ENCODE peak calls at places on chromosomes 4 and X, in six cellular contexts. X is H9, A is K562, I is MM.1S, V is PC-3, G is IMR-90. B is an unnamed sample. For H4K20me1 and H3K27me3, the result is how much of the 10 kb centered on the place peaks cover.

GRCh38 chr4:98521486-98521885 is 136.9 kb downstream of the TSPAN5 start:
- DNase-seq in X (no peak), A (no peak), I (no peak), V (no peak), G (no peak), B (no peak)

GRCh38 chr4:108172231-108172779 is 3.6 kb upstream of the LEF1 start:
- DNase-seq in X (peak), A (no peak), I (peak), V (no peak), G (no peak), B (peak)

GRCh38 chrX:51192104-51192503 is 140.5 kb upstream of the NUDT10 start:
- DNase-seq in X (peak), A (no peak), I (no peak), V (no peak), G (no peak), B (no peak)

GRCh38 chrX:48665991-48666390 is 17.6 kb upstream of the WAS start:
- DNase-seq in X (no peak), A (no peak), I (no peak), V (peak), G (no peak), B (no peak)

GRCh38 chr4:1572521-1572920 is 111.6 kb downstream of the FAM53A start:
- DNase-seq in X (peak), A (peak), I (no peak), V (no peak), G (no peak), B (no peak)

GRCh38 chr4:120692964-120693363 is 229.6 kb downstream of the PRDM5 start:
- DNase-seq in X (no peak), A (no peak), I (no peak), V (peak), G (peak), B (no peak)

GRCh38 chr4:26173619-26174018 is 147.2 kb upstream of the RBPJ start:
- DNase-seq in X (no peak), A (no peak), I (no peak), V (no peak), G (peak), B (no peak)

GRCh38 chrX:129957241-129958099 is 25.0 kb upstream of the BCORL1 start:
- DNase-seq in X (peak), A (peak), I (peak), V (peak), G (peak), B (peak)

GRCh38 chr4:152992027-152992426 is 55.9 kb downstream of the FHDC1 start:
- DNase-seq in X (no peak), A (no peak), I (no peak), V (peak), G (no peak), B (no peak)

GRCh38 chrX:129496625-129497024 is 26.7 kb downstream of the SMARCA1 start:
- DNase-seq in X (no peak), A (no peak), I (no peak), V (peak), G (peak), B (no peak)

GRCh38 chr4:94304365-94304971 is 38.2 kb downstream of the HPGDS start:
- DNase-seq in X (no peak), A (no peak), I (peak), V (peak), G (peak), B (peak)

GRCh38 chr4:72677265-72677664 is 108.2 kb upstream of the ADAMTS3 start:
- DNase-seq in X (no peak), A (no peak), I (no peak), V (no peak), G (no peak), B (no peak)

GRCh38 chr4:5722328-5722727 is 11.3 kb downstream of the EVC start:
- DNase-seq in X (no peak), A (no peak), I (no peak), V (peak), G (peak), B (no peak)

GRCh38 chrX:12570859-12571501 is 220.2 kb upstream of the PRPS2 start:
- DNase-seq in X (no peak), A (no peak), I (peak), V (no peak), G (no peak), B (no peak)

GRCh38 chr4:116926631-116927295 is 158.6 kb downstream of the TRAM1L1 start:
- DNase-seq in X (no peak), A (no peak), I (no peak), V (no peak), G (no peak), B (no peak)

GRCh38 chrX:11193035-11193469 is 81.9 kb downstream of the HCCS start:
- DNase-seq in X (no peak), A (no peak), I (no peak), V (peak), G (peak), B (no peak)

GRCh38 chr4:7777017-7777710 is 162.5 kb downstream of the AFAP1 start:
- DNase-seq in X (no peak), A (no peak), I (no peak), V (no peak), G (no peak), B (no peak)

GRCh38 chr4:81449018-81449417 is 22.7 kb downstream of the RASGEF1B start:
- DNase-seq in X (no peak), A (no peak), I (no peak), V (peak), G (peak), B (no peak)

GRCh38 chr4:177041356-177041755 is 248.6 kb upstream of the VEGFC start:
- DNase-seq in X (no peak), A (no peak), I (no peak), V (no peak), G (no peak), B (no peak)

GRCh38 chr4:170047774-170048354 is 21.7 kb upstream of the MFAP3L start:
- DNase-seq in X (no peak), A (peak), I (peak), V (peak), G (peak), B (peak)

GRCh38 chr4:153467897-153468262 is 1.7 kb downstream of the TMEM131L start:
- DNase-seq in X (no peak), A (no peak), I (no peak), V (no peak), G (no peak), B (peak)

GRCh38 chrX:97616883-97617510 is 733.3 kb downstream of the RPA4 start:
- DNase-seq in X (no peak), A (no peak), I (peak), V (peak), G (peak), B (no peak)

GRCh38 chr4:6095897-6096296 is 77.7 kb upstream of the C4orf50 start:
- DNase-seq in X (no peak), A (no peak), I (no peak), V (no peak), G (no peak), B (no peak)

GRCh38 chr4:113294910-113295309 is 245.5 kb downstream of the ANK2 start:
- DNase-seq in X (no peak), A (no peak), I (no peak), V (no peak), G (no peak), B (no peak)

GRCh38 chrX:3262906-3263305 is 83.5 kb downstream of the MXRA5 start:
- DNase-seq in X (no peak), A (no peak), I (no peak), V (peak), G (peak), B (no peak)

GRCh38 chr4:15657366-15657765 is 2.2 kb upstream of the FBXL5 start:
- DNase-seq in X (no peak), A (no peak), I (no peak), V (no peak), G (no peak), B (no peak)

GRCh38 chr4:165383757-165384156 is 4.9 kb downstream of the CPE start:
- DNase-seq in X (no peak), A (no peak), I (no peak), V (no peak), G (no peak), B (no peak)

GRCh38 chrX:13747836-13748235 is 13.3 kb downstream of the OFD1 start:
- DNase-seq in X (no peak), A (peak), I (no peak), V (peak), G (peak), B (peak)

GRCh38 chrX:13750204-13750603 is 15.7 kb downstream of the OFD1 start:
- DNase-seq in X (no peak), A (no peak), I (peak), V (peak), G (peak), B (no peak)

GRCh38 chrX:13752141-13752540 is 17.6 kb downstream of the OFD1 start:
- DNase-seq in X (no peak), A (no peak), I (no peak), V (peak), G (no peak), B (no peak)

GRCh38 chrX:13750812-13751211 is 16.3 kb downstream of the OFD1 start:
- DNase-seq in X (no peak), A (no peak), I (no peak), V (no peak), G (no peak), B (no peak)

GRCh38 chrX:13748486-13748885 is 13.9 kb downstream of the OFD1 start:
- DNase-seq in X (no peak), A (no peak), I (no peak), V (peak), G (peak), B (no peak)
- H3K27ac ChIP-seq in X (no peak), A (no peak), I (no peak), V (peak), G (no peak), B (no peak)

GRCh38 chr4:186698028-186698427 is 25.6 kb downstream of the FAT1 start:
- DNase-seq in X (no peak), A (no peak), I (no peak), V (no peak), G (no peak), B (no peak)
- H4K20me1 ChIP-seq in X (under half), A (under half), I (under half), V (under half), G (half or more), B (under half)

GRCh38 chrX:32825009-32825408 is 386.3 kb downstream of the DMD start:
- DNase-seq in X (no peak), A (no peak), I (no peak), V (no peak), G (no peak), B (no peak)
- H3K27me3 ChIP-seq in X (under half), A (under half), I (under half), V (under half), G (under half), B (under half)

GRCh38 chr4:119629142-119629471 is 503 bp upstream of the PDE5A start:
- DNase-seq in X (no peak), A (no peak), I (no peak), V (no peak), G (no peak), B (no peak)

GRCh38 chr4:119626943-119627266 is 1.7 kb downstream of the PDE5A start:
- DNase-seq in X (no peak), A (no peak), I (no peak), V (no peak), G (no peak), B (no peak)

GRCh38 chr4:119627267-119628190 is 1.1 kb downstream of the PDE5A start:
- DNase-seq in X (peak), A (peak), I (peak), V (peak), G (peak), B (no peak)

GRCh38 chr4:119628281-119629141 is at the start of gene PDE5A:
- DNase-seq in X (peak), A (peak), I (peak), V (peak), G (peak), B (no peak)

GRCh38 chr4:119626420-119626819 is 2.2 kb downstream of the PDE5A start:
- DNase-seq in X (no peak), A (no peak), I (no peak), V (no peak), G (no peak), B (no peak)
- H3K27ac ChIP-seq in X (no peak), A (no peak), I (no peak), V (no peak), G (peak), B (no peak)

GRCh38 chr4:101417046-101417445 is 69.7 kb upstream of the PPP3CA start:
- DNase-seq in X (peak), A (no peak), I (no peak), V (no peak), G (no peak), B (no peak)
- H4K20me1 ChIP-seq in X (under half), A (under half), I (under half), V (under half), G (under half), B (under half)

GRCh38 chrX:153648358-153649177 is 1.6 kb downstream of the DUSP9 start:
- DNase-seq in X (peak), A (no peak), I (no peak), V (no peak), G (no peak), B (no peak)

GRCh38 chrX:153645151-153645550 is 1.9 kb upstream of the DUSP9 start:
- DNase-seq in X (no peak), A (no peak), I (no peak), V (no peak), G (no peak), B (no peak)

GRCh38 chrX:153647461-153648357 is 706 bp downstream of the DUSP9 start:
- DNase-seq in X (peak), A (no peak), I (no peak), V (no peak), G (no peak), B (no peak)

GRCh38 chrX:153645921-153646481 is 1.0 kb upstream of the DUSP9 start:
- DNase-seq in X (no peak), A (no peak), I (no peak), V (no peak), G (no peak), B (no peak)

DNA sequence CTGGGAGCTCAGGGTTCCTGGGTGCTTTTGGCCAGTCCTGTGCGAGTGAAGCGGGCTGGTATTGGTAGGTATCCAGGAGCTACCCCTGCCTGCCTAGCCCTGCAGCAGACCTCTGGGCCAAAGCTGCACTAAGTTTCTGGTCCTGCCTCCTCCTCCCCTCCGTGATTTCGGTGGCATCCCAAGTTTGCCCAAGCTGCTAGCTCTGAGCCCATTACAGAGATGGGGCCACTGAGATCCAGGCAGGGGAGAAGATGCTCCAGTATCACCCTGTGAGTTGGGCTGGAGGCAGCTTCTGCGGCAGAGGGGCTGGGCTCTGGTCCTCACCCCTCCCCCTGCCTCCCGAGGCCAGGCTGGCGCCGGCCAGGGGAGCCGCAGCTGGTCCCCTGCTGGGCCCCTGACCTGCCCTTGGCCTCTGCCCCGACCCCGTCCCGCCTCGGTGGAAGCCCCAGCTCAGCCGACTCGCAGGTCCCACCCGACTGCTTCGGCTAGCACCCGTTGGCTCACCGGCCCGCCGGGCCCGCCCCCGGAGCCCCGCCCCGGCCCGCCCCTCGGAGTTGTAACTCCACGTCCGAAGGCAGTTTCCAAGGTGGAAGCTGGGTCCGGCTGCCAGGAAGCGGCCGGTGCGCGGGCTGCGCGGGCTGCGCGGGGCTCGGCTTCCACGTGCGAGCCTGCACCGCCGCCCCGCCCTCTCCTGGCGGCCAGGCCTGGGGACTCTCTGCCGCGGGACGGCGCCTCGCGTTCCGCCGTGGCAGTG is at the start of gene DUSP9:
- DNase-seq in X (peak), A (peak), I (no peak), V (peak), G (no peak), B (no peak)
- H3K27me3 ChIP-seq in X (half or more), A (under half), I (half or more), V (under half), G (half or more), B (under half)

GRCh38 chr4:105194328-105195231 is 47.9 kb downstream of the TET2 start:
- DNase-seq in X (no peak), A (no peak), I (peak), V (peak), G (peak), B (no peak)

GRCh38 chr4:105192474-105192873 is 45.8 kb downstream of the TET2 start:
- DNase-seq in X (no peak), A (no peak), I (no peak), V (peak), G (no peak), B (no peak)

GRCh38 chr4:105192910-105193309 is 46.2 kb downstream of the TET2 start:
- DNase-seq in X (no peak), A (no peak), I (no peak), V (no peak), G (no peak), B (no peak)

GRCh38 chr4:105189855-105190650 is 43.4 kb downstream of the TET2 start:
- DNase-seq in X (no peak), A (no peak), I (no peak), V (no peak), G (no peak), B (no peak)

DNA sequence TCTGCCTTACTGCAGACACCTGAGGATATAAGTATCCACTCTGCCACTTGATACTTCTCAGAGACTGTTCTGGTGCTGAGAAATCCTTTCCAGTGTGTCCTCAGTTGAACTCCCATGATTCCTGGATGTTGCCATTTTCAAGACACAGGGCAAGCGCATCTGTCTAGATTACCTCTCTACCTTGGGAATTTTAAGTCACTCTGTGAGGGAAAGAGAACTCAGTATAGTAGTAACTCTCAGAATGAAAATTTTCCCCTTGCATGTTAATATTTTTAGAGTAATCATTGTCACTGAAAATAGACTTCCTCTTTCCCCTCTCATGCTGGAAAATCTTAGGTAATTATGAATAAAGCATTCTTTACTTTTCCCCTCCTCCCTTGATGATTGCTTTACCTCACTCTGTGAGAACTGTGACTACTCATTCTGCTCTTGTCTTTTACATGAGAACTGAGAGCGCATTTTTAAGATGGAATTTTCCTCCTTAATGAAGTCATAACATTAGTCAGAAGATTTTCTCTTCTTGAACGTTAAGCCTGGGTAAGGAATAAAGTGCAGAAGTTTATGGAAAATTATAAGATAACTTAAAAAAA is 45.0 kb downstream of the TET2 start:
- DNase-seq in X (no peak), A (no peak), I (no peak), V (peak), G (peak), B (no peak)
- H3K27ac ChIP-seq in X (no peak), A (no peak), I (no peak), V (peak), G (no peak), B (no peak)

B was measured in DND-41.